ENCODE peak calls at places on chromosomes 11 and 22, in ten cellular contexts. J is Right ventricle myocardium superior; G is upper lobe of left lung; R is left cardiac atrium; Y is HCT116; D is activated naive CD4-positive, alpha-beta T cell treated with anti-CD3 and anti-CD28 coated beads, Interleukin-2, amount 50 U/mL, for 72 hours; A is activated T-cell treated with anti-CD3 and anti-CD28 coated beads, Interleukin-2, amount 50 U/mL, for 4 hours; O is body of pancreas; I is left ventricle myocardium superior; P is CD4-positive, alpha-beta T cell. K is an unnamed sample.

GRCh38 chr22:36374603-36375024 is 13.2 kb downstream of the MYH9 start:
- ATAC-seq in D (peak; percentile 58), A (peak; percentile 74), G (no peak), Y (peak; percentile 85), J (no peak), I (no peak), R (no peak), P (no peak), O (no peak), K (peak; percentile 77)

GRCh38 chr22:32788884-32789624 is 12.5 kb upstream of the TIMP3 start:
- ATAC-seq in G (peak; percentile 64), O (peak; percentile 89), P (no peak), Y (no peak), D (no peak), A (no peak), I (peak; percentile 52), J (peak; percentile 48), R (peak; percentile 65), K (no peak)

GRCh38 chr11:62479631-62480201 is 60.9 kb downstream of the SCGB1A1 start:
- ATAC-seq in D (no peak), O (peak; percentile 33), R (peak; percentile 58), I (no peak), Y (no peak), G (no peak), J (peak; percentile 45), A (no peak), P (no peak), K (no peak)

GRCh38 chr11:77140231-77140959 is 12.3 kb downstream of the MYO7A start:
- ATAC-seq in A (no peak), R (peak; percentile 73), J (peak; percentile 84), D (no peak), O (peak; percentile 58), I (peak; percentile 90), G (no peak), P (no peak), Y (no peak), K (no peak)

GRCh38 chr11:100354736-100355135 is 332.4 kb upstream of the ARHGAP42 start:
- ATAC-seq in I (no peak), O (no peak), Y (no peak), J (no peak), P (no peak), G (no peak), A (no peak), D (no peak), R (no peak), K (no peak)

GRCh38 chr22:31278643-31279326 is 13.5 kb downstream of the PIK3IP1 start:
- ATAC-seq in R (peak; percentile 32), A (peak; percentile 88), I (no peak), G (no peak), P (peak; percentile 73), D (peak; percentile 86), J (no peak), O (no peak), Y (no peak), K (peak; percentile 74)

GRCh38 chr22:23705358-23705757 is 14.5 kb downstream of the RGL4 start:
- ATAC-seq in P (peak; percentile 57), G (no peak), I (no peak), A (peak; percentile 80), Y (no peak), O (no peak), R (no peak), J (no peak), D (peak; percentile 78), K (peak; percentile 80)

GRCh38 chr22:24410110-24410856 is 17.1 kb upstream of the ADORA2A start:
- ATAC-seq in P (no peak), O (no peak), D (peak; percentile 72), G (no peak), I (no peak), R (no peak), J (no peak), A (peak; percentile 72), Y (peak; percentile 45), K (peak; percentile 64)

GRCh38 chr11:119652907-119653659 is 75.9 kb downstream of the NECTIN1 start:
- ATAC-seq in D (no peak), P (no peak), I (no peak), Y (no peak), J (no peak), A (no peak), R (no peak), G (no peak), O (no peak), K (no peak)

GRCh38 chr22:41380993-41381328 is 781 bp upstream of the TEF start:
- ATAC-seq in P (peak; percentile 0), J (peak; percentile 74), R (peak; percentile 70), G (peak; percentile 85), A (peak; percentile 3), Y (peak; percentile 68), D (peak; percentile 17), O (peak; percentile 65), I (peak; percentile 70), K (peak; percentile 18)

GRCh38 chr11:13324709-13325108 is 47.1 kb downstream of the BMAL1 start:
- ATAC-seq in I (peak; percentile 54), O (no peak), A (no peak), J (no peak), D (no peak), P (no peak), Y (no peak), R (no peak), G (no peak), K (peak; percentile 21)

GRCh38 chr11:114359342-114359741 is 41.0 kb downstream of the C11orf71 start:
- ATAC-seq in O (no peak), J (no peak), Y (no peak), R (no peak), D (no peak), A (no peak), I (no peak), G (no peak), P (no peak), K (no peak)

K was measured in activated T-helper 17 cell treated with anti-CD3 and anti-CD28 coated beads, Interleukin-2, amount 50 U/mL, for 72 hours.